ENCODE peak calls at places on chromosomes 16 and 17, in six cellular contexts. P, L, Q, H, N and U are unnamed samples.

GRCh38 chr16:72721981-72722380 is 325.9 kb downstream of the ZFHX3 start:
- DNase-seq in L (no peak), P (no peak), N (no peak), H (no peak), Q (no peak), U (no peak)

GRCh38 chr16:7284780-7285179 is 47.9 kb upstream of the RBFOX1 start:
- DNase-seq in P (no peak), Q (no peak), N (no peak), L (no peak), H (no peak), U (no peak)

GRCh38 chr17:19346351-19347255 is 15.9 kb downstream of the B9D1 start:
- DNase-seq in L (peak), H (peak), P (peak), Q (no peak), N (no peak), U (peak)

GRCh38 chr17:40938981-40939380 is 1.5 kb upstream of the KRT23 start:
- DNase-seq in Q (no peak), N (no peak), H (no peak), L (no peak), P (no peak), U (no peak)

GRCh38 chr17:33725675-33726271 is 432.7 kb upstream of the ASIC2 start:
- DNase-seq in Q (peak), N (no peak), L (peak), H (no peak), P (peak), U (peak)

GRCh38 chr16:86680137-86680536 is 101.8 kb downstream of the FOXL1 start:
- DNase-seq in L (no peak), Q (no peak), H (no peak), N (no peak), P (peak), U (no peak)

GRCh38 chr17:34314279-34314678 is 5.0 kb upstream of the CCL8 start:
- DNase-seq in L (no peak), H (no peak), Q (no peak), P (peak), N (no peak), U (peak)

GRCh38 chr17:39527220-39527813 is 66.0 kb downstream of the CDK12 start:
- DNase-seq in N (no peak), P (peak), L (peak), H (peak), Q (no peak), U (peak)

GRCh38 chr16:75109732-75110243 is 6.8 kb downstream of the LDHD start:
- DNase-seq in L (no peak), H (no peak), Q (no peak), P (no peak), N (no peak), U (peak)

GRCh38 chr16:84995666-84996065 is 15.7 kb downstream of the ZDHHC7 start:
- DNase-seq in N (no peak), Q (no peak), L (no peak), H (no peak), P (no peak), U (no peak)

GRCh38 chr16:64586756-64587155 is 535.1 kb downstream of the CDH11 start:
- DNase-seq in P (no peak), L (no peak), N (no peak), H (no peak), Q (no peak), U (no peak)

GRCh38 chr16:89764711-89765201 is 43.4 kb downstream of the ZNF276 start:
- DNase-seq in L (no peak), Q (no peak), P (no peak), N (peak), H (no peak), U (peak)

GRCh38 chr16:8850279-8850885 is 18.4 kb downstream of the CARHSP1 start:
- DNase-seq in H (no peak), Q (no peak), L (no peak), N (no peak), P (peak), U (peak)

GRCh38 chr16:88803264-88803987 is at the start of gene CDT1:
- DNase-seq in N (no peak), L (peak), Q (no peak), H (peak), P (peak), U (peak)

GRCh38 chr17:80291691-80292487 is 31.2 kb downstream of the RNF213 start:
- DNase-seq in Q (no peak), H (no peak), P (no peak), L (no peak), N (no peak), U (no peak)

GRCh38 chr16:75011634-75012307 is 12.9 kb downstream of the ZNRF1 start:
- DNase-seq in L (peak), Q (no peak), N (peak), H (peak), P (peak), U (peak)

GRCh38 chr17:32445976-32446375 is 1.7 kb downstream of the PSMD11 start:
- DNase-seq in P (no peak), Q (no peak), L (peak), N (no peak), H (no peak), U (peak)

GRCh38 chr17:68621065-68621464 is 19.9 kb upstream of the FAM20A start:
- DNase-seq in N (no peak), H (no peak), Q (no peak), L (no peak), P (no peak), U (no peak)

GRCh38 chr16:81779540-81780320 is 639 bp downstream of the PLCG2 start:
- DNase-seq in N (no peak), H (no peak), Q (no peak), L (peak), P (peak), U (peak)

GRCh38 chr17:76337413-76337777 is 16.3 kb downstream of the PRPSAP1 start:
- DNase-seq in N (no peak), H (no peak), P (peak), L (no peak), Q (no peak), U (peak)
- TF ChIP-seq MAX in N (no peak), H (no peak), P (no peak), L (no peak), Q (no peak), U (no peak)

GRCh38 chr17:61462734-61463067 is 10.5 kb downstream of the TBX4 start:
- DNase-seq in H (no peak), Q (no peak), N (no peak), L (no peak), P (no peak), U (no peak)

GRCh38 chr17:61461586-61461966 is 9.4 kb downstream of the TBX4 start:
- DNase-seq in Q (no peak), P (no peak), N (no peak), H (no peak), L (no peak), U (no peak)

GRCh38 chr17:61463068-61463980 is 11.1 kb downstream of the TBX4 start:
- DNase-seq in P (no peak), H (no peak), L (no peak), Q (no peak), N (no peak), U (no peak)

GRCh38 chr17:61460796-61461585 is 8.8 kb downstream of the TBX4 start:
- DNase-seq in Q (no peak), H (no peak), P (no peak), L (no peak), N (no peak), U (no peak)

GRCh38 chr17:61461967-61462733 is 9.9 kb downstream of the TBX4 start:
- DNase-seq in N (no peak), Q (no peak), H (no peak), L (no peak), P (no peak), U (no peak)
- H3K4me3 ChIP-seq in N (no peak), Q (peak), H (no peak), L (no peak), P (no peak), U (no peak)

GRCh38 chr17:73476890-73477350 is 165.1 kb upstream of the CDC42EP4 start:
- DNase-seq in N (no peak), H (no peak), P (no peak), Q (no peak), L (no peak), U (no peak)

GRCh38 chr17:73478768-73479424 is 165.3 kb downstream of the SDK2 start:
- DNase-seq in L (peak), P (no peak), Q (no peak), H (no peak), N (no peak), U (no peak)

GRCh38 chr17:73471924-73472323 is 160.1 kb upstream of the CDC42EP4 start:
- DNase-seq in H (no peak), P (no peak), N (no peak), Q (no peak), L (no peak), U (no peak)

GRCh38 chr17:73470369-73470768 is 158.6 kb upstream of the CDC42EP4 start:
- DNase-seq in H (no peak), Q (no peak), N (no peak), L (no peak), P (no peak), U (no peak)

GRCh38 chr17:73474370-73474988 is 162.7 kb upstream of the CDC42EP4 start:
- DNase-seq in H (peak), N (no peak), P (peak), Q (no peak), L (peak), U (peak)
- TF ChIP-seq POLR2A in H (no peak), N (no peak), P (no peak), Q (no peak), L (no peak), U (no peak)

GRCh38 chr16:25260416-25260815 is 2.8 kb upstream of the ZKSCAN2 start:
- DNase-seq in P (no peak), N (no peak), Q (no peak), L (no peak), H (no peak), U (no peak)

GRCh38 chr16:25258856-25259179 is 1.2 kb upstream of the ZKSCAN2 start:
- DNase-seq in N (no peak), Q (no peak), H (no peak), L (no peak), P (no peak), U (no peak)

GRCh38 chr16:25265968-25266367 is 8.3 kb upstream of the ZKSCAN2 start:
- DNase-seq in N (no peak), H (no peak), L (no peak), Q (no peak), P (no peak), U (no peak)

GRCh38 chr16:25269879-25270278 is 12.2 kb upstream of the ZKSCAN2 start:
- DNase-seq in Q (no peak), H (no peak), N (no peak), P (no peak), L (no peak), U (no peak)

DNA sequence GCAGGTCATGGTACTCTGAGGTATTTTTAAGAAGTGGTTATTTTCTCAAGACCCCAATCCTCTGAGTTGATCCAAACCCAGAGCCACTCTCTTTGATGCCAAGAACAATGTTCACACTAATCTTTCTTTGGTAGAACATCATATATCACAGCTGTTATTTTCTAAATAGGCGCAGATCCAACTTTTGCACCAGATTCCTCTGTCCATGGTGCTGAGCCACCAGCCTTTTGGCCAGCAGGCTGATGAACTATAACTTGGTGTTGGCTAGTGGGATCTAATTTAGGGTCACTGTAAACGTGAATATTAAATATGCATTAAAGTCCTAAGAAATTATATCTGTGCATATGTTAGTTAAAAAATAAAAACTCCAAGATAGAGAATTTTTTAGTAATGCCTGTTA is 7.0 kb upstream of the ZKSCAN2 start:
- DNase-seq in P (peak), H (no peak), L (no peak), Q (no peak), N (no peak), U (peak)
- TF ChIP-seq MAX in P (no peak), H (no peak), L (no peak), Q (no peak), N (no peak), U (no peak)

GRCh38 chr16:20734782-20735181 is 6.8 kb downstream of the THUMPD1 start:
- DNase-seq in H (no peak), P (no peak), L (no peak), Q (no peak), N (no peak), U (no peak)
- H3K4me3 ChIP-seq in H (no peak), P (no peak), L (no peak), Q (no peak), N (no peak), U (no peak)

DNA sequence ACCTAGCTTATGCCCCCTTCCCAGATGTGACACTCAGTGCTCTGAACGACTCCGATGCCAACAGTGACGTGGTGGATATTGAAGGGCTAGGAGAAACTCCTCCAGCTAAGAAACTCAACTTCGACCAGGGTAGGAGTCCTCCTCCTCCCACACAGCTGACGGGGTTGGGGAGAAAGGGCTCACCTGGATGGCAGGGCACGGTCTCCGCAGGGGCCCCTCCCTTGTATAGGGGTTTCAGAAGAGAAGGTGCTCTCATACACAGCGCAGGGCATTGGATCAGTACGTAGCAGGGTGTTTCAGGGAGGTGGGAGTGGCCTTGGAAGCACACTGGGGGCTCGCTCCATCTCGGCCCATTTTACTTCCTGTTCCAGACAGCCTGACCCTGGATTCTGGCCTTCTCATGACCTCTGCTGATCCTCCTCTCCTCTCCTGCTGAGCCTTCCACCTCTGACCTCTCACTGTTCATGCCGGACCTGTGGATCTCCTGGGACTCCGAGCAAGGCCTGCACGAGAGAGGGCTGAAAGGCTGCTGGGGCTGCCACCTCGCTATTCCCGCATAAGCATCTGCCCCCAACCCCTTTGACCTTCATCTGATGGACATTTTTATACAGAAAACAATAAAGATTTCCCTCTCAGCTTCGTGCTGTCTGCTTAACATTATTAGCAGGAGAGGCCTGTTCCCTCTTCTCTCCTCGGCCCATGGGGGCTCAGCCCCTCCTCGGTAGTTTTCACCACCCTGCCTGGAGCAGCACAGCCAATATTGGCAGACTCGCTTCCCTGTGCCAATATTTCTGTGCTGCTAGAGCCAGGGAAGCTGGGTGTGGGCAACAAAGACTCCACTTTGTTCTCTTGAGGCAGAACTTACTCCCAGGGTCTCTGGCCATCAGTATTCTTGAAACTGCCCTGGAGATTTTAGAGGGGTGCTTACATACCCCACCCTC is 4.7 kb downstream of the RNASEK start:
- DNase-seq in Q (no peak), L (no peak), N (no peak), P (no peak), H (no peak), U (no peak)
- TF ChIP-seq POLR2A in Q (no peak), L (no peak), N (no peak), P (no peak), H (no peak), U (no peak)

GRCh38 chr17:42354956-42355843 is 33.0 kb downstream of the STAT3 start:
- DNase-seq in N (no peak), P (no peak), Q (no peak), H (no peak), L (no peak), U (peak)
- TF ChIP-seq MAX in N (no peak), P (no peak), Q (no peak), H (no peak), L (no peak), U (no peak)